ENCODE peak calls at places on chromosomes 12 and 14, in nine cellular contexts. One of them, this sample, is unnamed.
A peak's percentile ranks its signal among the peaks of the same experiment; 100 is the strongest.

GRCh38 chr12:32761716-32762115 is 6.0 kb upstream of the YARS2 start:
- DNase-seq in endothelial cell of umbilical vein: no peak
- DNase-seq in CD8-positive, alpha-beta memory T cell: no peak
- DNase-seq in neural progenitor cell: no peak
- DNase-seq in body of pancreas: no peak
- DNase-seq in keratinocyte: no peak
- DNase-seq in A673: no peak
- DNase-seq in PC-3: no peak
- DNase-seq in psoas muscle: no peak
- DNase-seq in this sample: no peak

GRCh38 chr14:50425816-50426215 is 29.1 kb upstream of the CDKL1 start:
- DNase-seq in endothelial cell of umbilical vein: no peak
- DNase-seq in CD8-positive, alpha-beta memory T cell: no peak
- DNase-seq in neural progenitor cell: no peak
- DNase-seq in body of pancreas: no peak
- DNase-seq in keratinocyte: no peak
- DNase-seq in A673: no peak
- DNase-seq in PC-3: no peak
- DNase-seq in psoas muscle: no peak
- DNase-seq in this sample: no peak

GRCh38 chr12:87157791-87158190 is 871.4 kb downstream of the C12orf50 start:
- DNase-seq in endothelial cell of umbilical vein: no peak
- DNase-seq in CD8-positive, alpha-beta memory T cell: no peak
- DNase-seq in neural progenitor cell: no peak
- DNase-seq in body of pancreas: no peak
- DNase-seq in keratinocyte: no peak
- DNase-seq in A673: no peak
- DNase-seq in PC-3: peak; percentile 95
- DNase-seq in psoas muscle: no peak
- DNase-seq in this sample: no peak

GRCh38 chr14:101716077-101716950 is 45.2 kb upstream of the PPP2R5C start:
- DNase-seq in endothelial cell of umbilical vein: no peak
- DNase-seq in CD8-positive, alpha-beta memory T cell: no peak
- DNase-seq in neural progenitor cell: no peak
- DNase-seq in body of pancreas: no peak
- DNase-seq in keratinocyte: no peak
- DNase-seq in A673: no peak
- DNase-seq in PC-3: no peak
- DNase-seq in psoas muscle: no peak
- DNase-seq in this sample: no peak

GRCh38 chr12:81800298-81801148 is 41.4 kb upstream of the PPFIA2 start:
- DNase-seq in endothelial cell of umbilical vein: no peak
- DNase-seq in CD8-positive, alpha-beta memory T cell: no peak
- DNase-seq in neural progenitor cell: peak; percentile 9
- DNase-seq in body of pancreas: no peak
- DNase-seq in keratinocyte: no peak
- DNase-seq in A673: no peak
- DNase-seq in PC-3: no peak
- DNase-seq in psoas muscle: no peak
- DNase-seq in this sample: no peak

GRCh38 chr12:23083267-23083666 is 458.3 kb downstream of the ETNK1 start:
- DNase-seq in endothelial cell of umbilical vein: peak; percentile 64
- DNase-seq in CD8-positive, alpha-beta memory T cell: no peak
- DNase-seq in neural progenitor cell: no peak
- DNase-seq in body of pancreas: peak; percentile 2
- DNase-seq in keratinocyte: peak; percentile 76
- DNase-seq in A673: no peak
- DNase-seq in PC-3: peak; percentile 16
- DNase-seq in psoas muscle: no peak
- DNase-seq in this sample: no peak

GRCh38 chr12:26196424-26196722 is 1.0 kb downstream of the SSPN start:
- DNase-seq in endothelial cell of umbilical vein: no peak
- DNase-seq in CD8-positive, alpha-beta memory T cell: no peak
- DNase-seq in neural progenitor cell: no peak
- DNase-seq in body of pancreas: no peak
- DNase-seq in keratinocyte: no peak
- DNase-seq in A673: no peak
- DNase-seq in PC-3: no peak
- DNase-seq in psoas muscle: peak; percentile 67
- DNase-seq in this sample: no peak

GRCh38 chr14:68526420-68527105 is 266.3 kb downstream of the ZFP36L1 start:
- DNase-seq in endothelial cell of umbilical vein: peak; percentile 64
- DNase-seq in CD8-positive, alpha-beta memory T cell: no peak
- DNase-seq in neural progenitor cell: no peak
- DNase-seq in body of pancreas: peak; percentile 81
- DNase-seq in keratinocyte: no peak
- DNase-seq in A673: no peak
- DNase-seq in PC-3: peak; percentile 45
- DNase-seq in psoas muscle: no peak
- DNase-seq in this sample: no peak

GRCh38 chr14:98953544-98954346 is 318.3 kb downstream of the BCL11B start:
- DNase-seq in endothelial cell of umbilical vein: no peak
- DNase-seq in CD8-positive, alpha-beta memory T cell: no peak
- DNase-seq in neural progenitor cell: no peak
- DNase-seq in body of pancreas: peak; percentile 54
- DNase-seq in keratinocyte: no peak
- DNase-seq in A673: no peak
- DNase-seq in PC-3: no peak
- DNase-seq in psoas muscle: peak; percentile 91
- DNase-seq in this sample: peak; percentile 65

GRCh38 chr12:9811651-9812050 is 15.6 kb upstream of the KLRF1 start:
- DNase-seq in endothelial cell of umbilical vein: no peak
- DNase-seq in CD8-positive, alpha-beta memory T cell: no peak
- DNase-seq in neural progenitor cell: no peak
- DNase-seq in body of pancreas: no peak
- DNase-seq in keratinocyte: no peak
- DNase-seq in A673: peak; percentile 60
- DNase-seq in PC-3: no peak
- DNase-seq in psoas muscle: no peak
- DNase-seq in this sample: no peak

GRCh38 chr12:9810721-9811120 is 16.6 kb upstream of the KLRF1 start:
- DNase-seq in endothelial cell of umbilical vein: no peak
- DNase-seq in CD8-positive, alpha-beta memory T cell: no peak
- DNase-seq in neural progenitor cell: no peak
- DNase-seq in body of pancreas: no peak
- DNase-seq in keratinocyte: no peak
- DNase-seq in A673: no peak
- DNase-seq in PC-3: no peak
- DNase-seq in psoas muscle: no peak
- DNase-seq in this sample: no peak

GRCh38 chr12:9808531-9808930 is 18.8 kb upstream of the KLRF1 start:
- DNase-seq in endothelial cell of umbilical vein: no peak
- DNase-seq in CD8-positive, alpha-beta memory T cell: no peak
- DNase-seq in neural progenitor cell: no peak
- DNase-seq in body of pancreas: no peak
- DNase-seq in keratinocyte: no peak
- DNase-seq in A673: no peak
- DNase-seq in PC-3: no peak
- DNase-seq in psoas muscle: no peak
- DNase-seq in this sample: no peak

GRCh38 chr12:9813821-9814798 is 13.2 kb upstream of the KLRF1 start:
- DNase-seq in endothelial cell of umbilical vein: peak; percentile 74
- DNase-seq in CD8-positive, alpha-beta memory T cell: peak; percentile 86
- DNase-seq in neural progenitor cell: peak; percentile 81
- DNase-seq in body of pancreas: peak; percentile 74
- DNase-seq in keratinocyte: no peak
- DNase-seq in A673: peak; percentile 81
- DNase-seq in PC-3: peak; percentile 43
- DNase-seq in psoas muscle: peak; percentile 84
- DNase-seq in this sample: peak; percentile 86
- H3K4me3 ChIP-seq in endothelial cell of umbilical vein: no peak overlapping the region
- H3K4me3 ChIP-seq in CD8-positive, alpha-beta memory T cell: peak overlapping the region; percentile 54
- H3K4me3 ChIP-seq in neural progenitor cell: peak overlapping the region; percentile 48
- H3K4me3 ChIP-seq in body of pancreas: no peak overlapping the region
- H3K4me3 ChIP-seq in keratinocyte: peak overlapping the region; percentile 3
- H3K4me3 ChIP-seq in A673: peak overlapping the region; percentile 27
- H3K4me3 ChIP-seq in PC-3: no peak overlapping the region
- H3K4me3 ChIP-seq in psoas muscle: peak overlapping the region; percentile 45
- H3K4me3 ChIP-seq in this sample: no peak overlapping the region

GRCh38 chr12:79885956-79886490 is 48.9 kb downstream of the PPP1R12A start:
- DNase-seq in endothelial cell of umbilical vein: peak; percentile 67
- DNase-seq in CD8-positive, alpha-beta memory T cell: no peak
- DNase-seq in neural progenitor cell: no peak
- DNase-seq in body of pancreas: no peak
- DNase-seq in keratinocyte: no peak
- DNase-seq in A673: no peak
- DNase-seq in PC-3: no peak
- DNase-seq in psoas muscle: no peak
- DNase-seq in this sample: no peak
- H3K4me1 ChIP-seq in endothelial cell of umbilical vein: peaks cover 30% of the 10 kb centered on the region
- H3K4me1 ChIP-seq in CD8-positive, alpha-beta memory T cell: peaks cover 50% of the 10 kb centered on the region
- H3K4me1 ChIP-seq in neural progenitor cell: peaks cover 14% of the 10 kb centered on the region
- H3K4me1 ChIP-seq in body of pancreas: peaks cover 11% of the 10 kb centered on the region
- H3K4me1 ChIP-seq in keratinocyte: peaks cover 10% of the 10 kb centered on the region
- H3K4me1 ChIP-seq in A673: peaks cover 8% of the 10 kb centered on the region
- H3K4me1 ChIP-seq in PC-3: peaks cover 12% of the 10 kb centered on the region
- H3K4me1 ChIP-seq in psoas muscle: peaks cover 68% of the 10 kb centered on the region
- H3K4me1 ChIP-seq in this sample: peaks cover 4% of the 10 kb centered on the region

GRCh38 chr12:71432936-71433335 is 6.7 kb upstream of the LGR5 start:
- DNase-seq in endothelial cell of umbilical vein: no peak
- DNase-seq in CD8-positive, alpha-beta memory T cell: no peak
- DNase-seq in neural progenitor cell: no peak
- DNase-seq in body of pancreas: no peak
- DNase-seq in keratinocyte: no peak
- DNase-seq in A673: no peak
- DNase-seq in PC-3: peak; percentile 43
- DNase-seq in psoas muscle: no peak
- DNase-seq in this sample: no peak
- H3K4me3 ChIP-seq in endothelial cell of umbilical vein: no peak overlapping the region
- H3K4me3 ChIP-seq in CD8-positive, alpha-beta memory T cell: no peak overlapping the region
- H3K4me3 ChIP-seq in neural progenitor cell: no peak overlapping the region
- H3K4me3 ChIP-seq in body of pancreas: no peak overlapping the region
- H3K4me3 ChIP-seq in keratinocyte: no peak overlapping the region
- H3K4me3 ChIP-seq in A673: no peak overlapping the region
- H3K4me3 ChIP-seq in PC-3: no peak overlapping the region
- H3K4me3 ChIP-seq in psoas muscle: no peak overlapping the region
- H3K4me3 ChIP-seq in this sample: no peak overlapping the region

DNA sequence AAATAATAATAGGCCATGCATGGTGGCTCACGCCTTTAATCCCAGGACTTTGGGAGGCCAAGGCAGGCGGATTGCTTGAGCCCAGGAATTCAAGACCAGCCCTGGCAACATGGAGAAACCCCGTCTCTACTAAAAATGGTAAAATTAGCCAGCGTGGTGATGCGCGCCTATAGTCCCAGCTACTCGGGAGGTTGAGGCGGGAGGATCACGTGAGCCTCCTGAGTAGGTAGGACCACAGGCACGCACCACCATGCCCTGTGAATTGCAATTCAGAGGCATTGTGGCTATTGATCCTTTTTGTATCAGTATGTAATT is 2.3 kb downstream of the ARHGDIB start:
- DNase-seq in endothelial cell of umbilical vein: no peak
- DNase-seq in CD8-positive, alpha-beta memory T cell: no peak
- DNase-seq in neural progenitor cell: no peak
- DNase-seq in body of pancreas: no peak
- DNase-seq in keratinocyte: no peak
- DNase-seq in A673: no peak
- DNase-seq in PC-3: no peak
- DNase-seq in psoas muscle: no peak
- DNase-seq in this sample: no peak
- H3K4me1 ChIP-seq in endothelial cell of umbilical vein: peaks cover 58% of the 10 kb centered on the region
- H3K4me1 ChIP-seq in CD8-positive, alpha-beta memory T cell: peaks cover 59% of the 10 kb centered on the region
- H3K4me1 ChIP-seq in neural progenitor cell: no peaks in the 10 kb centered on the region
- H3K4me1 ChIP-seq in body of pancreas: peaks cover 6% of the 10 kb centered on the region
- H3K4me1 ChIP-seq in keratinocyte: peaks cover 22% of the 10 kb centered on the region
- H3K4me1 ChIP-seq in A673: peaks cover 59% of the 10 kb centered on the region
- H3K4me1 ChIP-seq in PC-3: peaks cover 17% of the 10 kb centered on the region
- H3K4me1 ChIP-seq in psoas muscle: no peaks in the 10 kb centered on the region
- H3K4me1 ChIP-seq in this sample: peaks cover 3% of the 10 kb centered on the region

GRCh38 chr12:6925543-6926279 is 2.0 kb upstream of the ATN1 start:
- DNase-seq in endothelial cell of umbilical vein: peak; percentile 80
- DNase-seq in CD8-positive, alpha-beta memory T cell: no peak
- DNase-seq in neural progenitor cell: peak; percentile 77
- DNase-seq in body of pancreas: peak; percentile 82
- DNase-seq in keratinocyte: no peak
- DNase-seq in A673: peak; percentile 81
- DNase-seq in PC-3: peak; percentile 81
- DNase-seq in psoas muscle: peak; percentile 81
- DNase-seq in this sample: peak; percentile 72
- H3K4me3 ChIP-seq in endothelial cell of umbilical vein: no peak overlapping the region
- H3K4me3 ChIP-seq in CD8-positive, alpha-beta memory T cell: no peak overlapping the region
- H3K4me3 ChIP-seq in neural progenitor cell: peak overlapping the region; percentile 91
- H3K4me3 ChIP-seq in body of pancreas: no peak overlapping the region
- H3K4me3 ChIP-seq in keratinocyte: peak overlapping the region; percentile 65
- H3K4me3 ChIP-seq in A673: peak overlapping the region; percentile 36
- H3K4me3 ChIP-seq in PC-3: peak overlapping the region; percentile 57
- H3K4me3 ChIP-seq in psoas muscle: peak overlapping the region; percentile 85
- H3K4me3 ChIP-seq in this sample: no peak overlapping the region